ENCODE peak calls at places on chromosomes 6 and 20, in six cellular contexts. I is HepG2, J is endodermal cell, Q is hepatocyte, S is body of pancreas, K is kidney. G is an unnamed sample.
A peak's percentile ranks its signal among the peaks of the same experiment; 100 is the strongest.

GRCh38 chr6:154218336-154218735 is 138.3 kb downstream of the IPCEF1 start:
- DNase-seq in J (no peak), K (no peak), I (no peak), Q (no peak), S (peak; percentile 11), G (no peak)

GRCh38 chr20:35302421-35303335 is 10.5 kb upstream of the FAM83C start:
- DNase-seq in K (no peak), J (no peak), S (no peak), I (no peak), Q (peak; percentile 19), G (no peak)

GRCh38 chr6:7446644-7447325 is 57.2 kb downstream of the RIOK1 start:
- DNase-seq in K (no peak), S (no peak), J (no peak), Q (no peak), I (peak; percentile 49), G (no peak)

GRCh38 chr6:161876231-161876630 is 602.4 kb upstream of the AGPAT4 start:
- DNase-seq in I (no peak), K (no peak), J (no peak), Q (no peak), S (no peak), G (no peak)

GRCh38 chr6:136656121-136656520 is 105.9 kb upstream of the MAP7 start:
- DNase-seq in I (no peak), J (no peak), S (no peak), K (no peak), Q (no peak), G (no peak)

GRCh38 chr6:168739381-168739780 is 298.4 kb downstream of the SMOC2 start:
- DNase-seq in J (no peak), Q (no peak), I (no peak), K (no peak), S (no peak), G (no peak)

GRCh38 chr6:7058250-7058923 is 49.4 kb upstream of the RREB1 start:
- DNase-seq in S (peak; percentile 85), I (peak; percentile 77), Q (peak; percentile 81), K (no peak), J (no peak), G (no peak)

GRCh38 chr6:3385660-3386151 is 71.1 kb downstream of the SLC22A23 start:
- DNase-seq in Q (no peak), K (no peak), I (no peak), J (no peak), S (peak; percentile 31), G (no peak)

GRCh38 chr20:59823860-59824259 is 109.6 kb downstream of the SYCP2 start:
- DNase-seq in J (peak; percentile 31), I (no peak), S (no peak), Q (no peak), K (no peak), G (peak; percentile 50)

GRCh38 chr6:4727671-4728435 is 48.4 kb upstream of the CDYL start:
- DNase-seq in S (no peak), I (peak; percentile 69), Q (peak; percentile 29), K (no peak), J (peak; percentile 68), G (no peak)

GRCh38 chr6:110310861-110311446 is 47.2 kb downstream of the METTL24 start:
- DNase-seq in J (no peak), S (no peak), Q (no peak), K (no peak), I (no peak), G (no peak)

GRCh38 chr6:75402296-75402695 is 91.3 kb downstream of the FILIP1 start:
- DNase-seq in Q (no peak), J (no peak), K (no peak), S (no peak), I (no peak), G (peak; percentile 88)

GRCh38 chr6:3061501-3061941 is 6.8 kb upstream of the RIPK1 start:
- DNase-seq in S (no peak), J (no peak), K (no peak), Q (no peak), I (no peak), G (no peak)

GRCh38 chr20:49685809-49686208 is 27.9 kb downstream of the B4GALT5 start:
- DNase-seq in S (no peak), I (no peak), J (no peak), Q (no peak), K (no peak), G (no peak)

GRCh38 chr20:44471481-44471882 is 4.2 kb upstream of the TTPAL start:
- DNase-seq in J (no peak), I (peak; percentile 86), Q (peak; percentile 60), S (peak; percentile 12), K (no peak), G (no peak)

GRCh38 chr6:157469378-157469777 is 88.4 kb downstream of the ZDHHC14 start:
- DNase-seq in K (no peak), S (no peak), J (no peak), Q (no peak), I (no peak), G (no peak)

GRCh38 chr6:38179794-38180430 is 360.4 kb downstream of the ZFAND3 start:
- DNase-seq in K (no peak), I (no peak), Q (no peak), J (peak; percentile 32), S (no peak), G (no peak)

GRCh38 chr20:44549123-44549522 is 27.3 kb upstream of the SERINC3 start:
- DNase-seq in K (no peak), S (no peak), I (no peak), Q (no peak), J (no peak), G (no peak)

GRCh38 chr20:43558412-43559146 is at the start of gene SGK2:
- DNase-seq in K (peak; percentile 89), I (peak; percentile 96), Q (peak; percentile 83), S (peak; percentile 93), J (no peak), G (no peak)

GRCh38 chr6:72835749-72836148 is 213.9 kb downstream of the KCNQ5 start:
- DNase-seq in J (no peak), K (no peak), Q (no peak), S (no peak), I (no peak), G (no peak)

GRCh38 chr6:45619994-45620471 is 242.3 kb upstream of the SUPT3H start:
- DNase-seq in I (no peak), J (no peak), Q (no peak), K (no peak), S (no peak), G (no peak)

GRCh38 chr6:42137192-42137753 is 5.1 kb downstream of the C6orf132 start:
- DNase-seq in I (peak; percentile 92), S (peak; percentile 40), Q (peak; percentile 68), K (no peak), J (peak; percentile 87), G (no peak)

GRCh38 chr6:74609857-74610256 is 596.0 kb downstream of the COL12A1 start:
- DNase-seq in S (no peak), I (no peak), Q (no peak), K (no peak), J (no peak), G (no peak)

GRCh38 chr20:61527626-61528025 is 275.6 kb downstream of the CDH4 start:
- DNase-seq in K (peak; percentile 27), Q (no peak), I (no peak), S (no peak), J (no peak), G (no peak)

GRCh38 chr6:148720897-148721296 is 25.9 kb upstream of the UST start:
- DNase-seq in S (no peak), I (no peak), J (no peak), K (no peak), Q (no peak), G (no peak)

GRCh38 chr6:81105998-81106397 is 646.5 kb downstream of the TENT5A start:
- DNase-seq in J (no peak), Q (no peak), I (no peak), S (no peak), K (no peak), G (no peak)

GRCh38 chr6:18122128-18123093 is at the start of gene NHLRC1:
- DNase-seq in I (peak; percentile 84), K (peak; percentile 96), Q (peak; percentile 93), J (peak; percentile 94), S (peak; percentile 93), G (peak; percentile 95)

GRCh38 chr6:111703723-111704122 is 98.0 kb upstream of the TRAF3IP2 start:
- DNase-seq in K (no peak), J (no peak), S (no peak), Q (no peak), I (no peak), G (no peak)
- TF ChIP-seq CTCF in K (no peak), J (no peak), S (no peak), Q (no peak), I (no peak), G (no peak)

DNA sequence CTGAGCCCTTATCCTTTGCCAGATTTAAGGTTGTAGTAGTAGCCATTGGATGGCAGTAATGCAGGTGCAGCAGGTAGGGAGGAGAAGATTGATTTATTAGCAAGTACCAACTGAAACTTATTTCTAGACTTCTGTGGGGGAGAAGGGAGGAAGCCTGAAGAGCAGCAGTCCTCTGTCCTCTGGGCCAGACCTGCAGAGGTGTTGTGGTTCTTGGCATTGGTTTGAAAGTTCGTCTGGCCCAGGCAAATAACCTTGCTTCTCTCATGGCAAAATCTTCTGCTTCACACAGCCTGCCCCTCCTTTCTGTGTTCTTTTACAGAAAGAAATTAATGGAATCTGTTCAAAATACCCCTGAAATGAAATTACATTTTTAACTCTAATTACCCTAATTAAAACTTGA is 24.5 kb downstream of the RALY start:
- DNase-seq in I (no peak), Q (no peak), J (no peak), S (no peak), K (no peak), G (no peak)
- H3K4me1 ChIP-seq in I (peaks cover 64% of the 10 kb centered on the region), Q (peaks cover 3% of the 10 kb centered on the region), J (peaks cover 3% of the 10 kb centered on the region), S (peaks cover 48% of the 10 kb centered on the region), K (peaks cover 19% of the 10 kb centered on the region), G (peaks cover 9% of the 10 kb centered on the region)

GRCh38 chr6:117542493-117542892 is 59.8 kb downstream of the GOPC start:
- DNase-seq in Q (no peak), I (no peak), S (no peak), J (no peak), K (no peak), G (no peak)
- TF ChIP-seq CTCF in Q (no peak), I (no peak), S (no peak), J (no peak), K (no peak), G (no peak)

GRCh38 chr6:137767931-137768690 is 98.9 kb upstream of the TNFAIP3 start:
- DNase-seq in Q (no peak), K (no peak), S (peak; percentile 20), J (no peak), I (no peak), G (no peak)

GRCh38 chr6:137769797-137770362 is 97.2 kb upstream of the TNFAIP3 start:
- DNase-seq in I (no peak), Q (no peak), J (no peak), S (no peak), K (no peak), G (no peak)

GRCh38 chr6:137766596-137767370 is 100.3 kb upstream of the TNFAIP3 start:
- DNase-seq in Q (no peak), I (no peak), J (no peak), S (no peak), K (no peak), G (no peak)

GRCh38 chr6:137768935-137769334 is 98.1 kb upstream of the TNFAIP3 start:
- DNase-seq in Q (no peak), J (no peak), I (no peak), S (no peak), K (no peak), G (no peak)

DNA sequence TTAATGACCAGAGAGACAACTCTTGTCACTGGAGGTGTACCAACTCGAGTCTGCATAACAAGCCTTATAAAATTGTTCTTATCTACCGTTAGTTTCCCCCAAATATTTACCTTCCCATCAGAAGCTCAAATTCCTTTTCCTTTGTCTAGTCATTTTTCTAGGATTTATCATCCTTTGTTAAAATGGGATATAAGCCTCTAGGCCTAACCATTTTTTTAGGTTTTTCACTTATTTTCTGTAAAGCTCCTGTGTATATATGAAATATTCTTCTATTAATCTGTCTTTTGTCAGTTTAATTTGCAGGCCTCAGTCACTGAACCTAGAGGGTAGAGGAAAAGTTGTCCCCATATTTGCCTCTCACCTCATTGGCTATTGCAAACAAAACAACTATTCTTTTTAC is 99.6 kb upstream of the TNFAIP3 start:
- DNase-seq in J (no peak), S (no peak), K (no peak), I (no peak), Q (no peak), G (no peak)
- H3K4me1 ChIP-seq in J (peaks cover 5% of the 10 kb centered on the region), S (no peaks in the 10 kb centered on the region), K (no peaks in the 10 kb centered on the region), I (peaks cover 27% of the 10 kb centered on the region), Q (peaks cover 8% of the 10 kb centered on the region), G (no peaks in the 10 kb centered on the region)